ENCODE peak calls at places on chromosomes 5 and 9, in nine cellular contexts. One of them, this sample, is unnamed.

GRCh38 chr9:68625559-68625958 is 79.5 kb upstream of the PIP5K1B start:
- DNase-seq in WERI-Rb-1: no peak
- DNase-seq in fibroblast of the conjunctiva: no peak
- DNase-seq in endothelial cell: no peak
- DNase-seq in Calu3: no peak
- DNase-seq in stimulated activated CD4-positive, alpha-beta T cell treated with anti-CD3 and anti-CD28 coated beads, Interleukin-15, amount 100 ng/mL, for 1 hour: no peak
- DNase-seq in T follicular helper cell: no peak
- DNase-seq in nucleus accumbens: no peak
- DNase-seq in bronchial epithelial cell: no peak
- DNase-seq in this sample: no peak

GRCh38 chr9:4128876-4129275 is 171.0 kb downstream of the GLIS3 start:
- DNase-seq in WERI-Rb-1: no peak
- DNase-seq in fibroblast of the conjunctiva: no peak
- DNase-seq in endothelial cell: no peak
- DNase-seq in Calu3: no peak
- DNase-seq in stimulated activated CD4-positive, alpha-beta T cell treated with anti-CD3 and anti-CD28 coated beads, Interleukin-15, amount 100 ng/mL, for 1 hour: no peak
- DNase-seq in T follicular helper cell: no peak
- DNase-seq in nucleus accumbens: no peak
- DNase-seq in bronchial epithelial cell: no peak
- DNase-seq in this sample: no peak

GRCh38 chr5:133289686-133290367 is 238.0 kb downstream of the HSPA4 start:
- DNase-seq in WERI-Rb-1: no peak
- DNase-seq in fibroblast of the conjunctiva: no peak
- DNase-seq in endothelial cell: no peak
- DNase-seq in Calu3: no peak
- DNase-seq in stimulated activated CD4-positive, alpha-beta T cell treated with anti-CD3 and anti-CD28 coated beads, Interleukin-15, amount 100 ng/mL, for 1 hour: no peak
- DNase-seq in T follicular helper cell: no peak
- DNase-seq in nucleus accumbens: no peak
- DNase-seq in bronchial epithelial cell: peak; percentile 82
- DNase-seq in this sample: no peak

GRCh38 chr9:110047955-110048472 is 159.9 kb downstream of the C9orf152 start:
- DNase-seq in WERI-Rb-1: peak; percentile 55
- DNase-seq in fibroblast of the conjunctiva: no peak
- DNase-seq in endothelial cell: peak; percentile 43
- DNase-seq in Calu3: no peak
- DNase-seq in stimulated activated CD4-positive, alpha-beta T cell treated with anti-CD3 and anti-CD28 coated beads, Interleukin-15, amount 100 ng/mL, for 1 hour: peak; percentile 2
- DNase-seq in T follicular helper cell: no peak
- DNase-seq in nucleus accumbens: no peak
- DNase-seq in bronchial epithelial cell: no peak
- DNase-seq in this sample: no peak

GRCh38 chr9:124369236-124369797 is 45.9 kb downstream of the PSMB7 start:
- DNase-seq in WERI-Rb-1: no peak
- DNase-seq in fibroblast of the conjunctiva: no peak
- DNase-seq in endothelial cell: no peak
- DNase-seq in Calu3: no peak
- DNase-seq in stimulated activated CD4-positive, alpha-beta T cell treated with anti-CD3 and anti-CD28 coated beads, Interleukin-15, amount 100 ng/mL, for 1 hour: no peak
- DNase-seq in T follicular helper cell: no peak
- DNase-seq in nucleus accumbens: no peak
- DNase-seq in bronchial epithelial cell: no peak
- DNase-seq in this sample: no peak

GRCh38 chr9:122218070-122218884 is 10.5 kb downstream of the LHX6 start:
- DNase-seq in WERI-Rb-1: no peak
- DNase-seq in fibroblast of the conjunctiva: no peak
- DNase-seq in endothelial cell: no peak
- DNase-seq in Calu3: no peak
- DNase-seq in stimulated activated CD4-positive, alpha-beta T cell treated with anti-CD3 and anti-CD28 coated beads, Interleukin-15, amount 100 ng/mL, for 1 hour: no peak
- DNase-seq in T follicular helper cell: no peak
- DNase-seq in nucleus accumbens: no peak
- DNase-seq in bronchial epithelial cell: peak; percentile 19
- DNase-seq in this sample: peak; percentile 46

GRCh38 chr5:144125163-144125726 is 45.2 kb downstream of the YIPF5 start:
- DNase-seq in WERI-Rb-1: no peak
- DNase-seq in fibroblast of the conjunctiva: no peak
- DNase-seq in endothelial cell: no peak
- DNase-seq in Calu3: no peak
- DNase-seq in stimulated activated CD4-positive, alpha-beta T cell treated with anti-CD3 and anti-CD28 coated beads, Interleukin-15, amount 100 ng/mL, for 1 hour: no peak
- DNase-seq in T follicular helper cell: no peak
- DNase-seq in nucleus accumbens: no peak
- DNase-seq in bronchial epithelial cell: peak; percentile 32
- DNase-seq in this sample: no peak

GRCh38 chr9:132638240-132638639 is 31.5 kb downstream of the DDX31 start:
- DNase-seq in WERI-Rb-1: no peak
- DNase-seq in fibroblast of the conjunctiva: no peak
- DNase-seq in endothelial cell: no peak
- DNase-seq in Calu3: no peak
- DNase-seq in stimulated activated CD4-positive, alpha-beta T cell treated with anti-CD3 and anti-CD28 coated beads, Interleukin-15, amount 100 ng/mL, for 1 hour: no peak
- DNase-seq in T follicular helper cell: no peak
- DNase-seq in nucleus accumbens: no peak
- DNase-seq in bronchial epithelial cell: peak; percentile 64
- DNase-seq in this sample: no peak

GRCh38 chr9:110769667-110770066 is 101.1 kb downstream of the MUSK start:
- DNase-seq in WERI-Rb-1: no peak
- DNase-seq in fibroblast of the conjunctiva: no peak
- DNase-seq in endothelial cell: no peak
- DNase-seq in Calu3: no peak
- DNase-seq in stimulated activated CD4-positive, alpha-beta T cell treated with anti-CD3 and anti-CD28 coated beads, Interleukin-15, amount 100 ng/mL, for 1 hour: no peak
- DNase-seq in T follicular helper cell: no peak
- DNase-seq in nucleus accumbens: no peak
- DNase-seq in bronchial epithelial cell: no peak
- DNase-seq in this sample: no peak

GRCh38 chr5:149938272-149938671 is 6.3 kb downstream of the PDE6A start:
- DNase-seq in WERI-Rb-1: no peak
- DNase-seq in fibroblast of the conjunctiva: no peak
- DNase-seq in endothelial cell: no peak
- DNase-seq in Calu3: peak; percentile 90
- DNase-seq in stimulated activated CD4-positive, alpha-beta T cell treated with anti-CD3 and anti-CD28 coated beads, Interleukin-15, amount 100 ng/mL, for 1 hour: no peak
- DNase-seq in T follicular helper cell: no peak
- DNase-seq in nucleus accumbens: no peak
- DNase-seq in bronchial epithelial cell: peak; percentile 82
- DNase-seq in this sample: no peak

GRCh38 chr9:959105-959504 is 17.4 kb upstream of the DMRT3 start:
- DNase-seq in WERI-Rb-1: no peak
- DNase-seq in fibroblast of the conjunctiva: no peak
- DNase-seq in endothelial cell: no peak
- DNase-seq in Calu3: no peak
- DNase-seq in stimulated activated CD4-positive, alpha-beta T cell treated with anti-CD3 and anti-CD28 coated beads, Interleukin-15, amount 100 ng/mL, for 1 hour: no peak
- DNase-seq in T follicular helper cell: no peak
- DNase-seq in nucleus accumbens: no peak
- DNase-seq in bronchial epithelial cell: no peak
- DNase-seq in this sample: no peak

GRCh38 chr5:144504929-144505578 is 334.4 kb downstream of the KCTD16 start:
- DNase-seq in WERI-Rb-1: no peak
- DNase-seq in fibroblast of the conjunctiva: no peak
- DNase-seq in endothelial cell: no peak
- DNase-seq in Calu3: no peak
- DNase-seq in stimulated activated CD4-positive, alpha-beta T cell treated with anti-CD3 and anti-CD28 coated beads, Interleukin-15, amount 100 ng/mL, for 1 hour: no peak
- DNase-seq in T follicular helper cell: no peak
- DNase-seq in nucleus accumbens: no peak
- DNase-seq in bronchial epithelial cell: peak; percentile 63
- DNase-seq in this sample: no peak

GRCh38 chr9:134371731-134372130 is 45.5 kb downstream of the RXRA start:
- DNase-seq in WERI-Rb-1: no peak
- DNase-seq in fibroblast of the conjunctiva: no peak
- DNase-seq in endothelial cell: no peak
- DNase-seq in Calu3: no peak
- DNase-seq in stimulated activated CD4-positive, alpha-beta T cell treated with anti-CD3 and anti-CD28 coated beads, Interleukin-15, amount 100 ng/mL, for 1 hour: no peak
- DNase-seq in T follicular helper cell: no peak
- DNase-seq in nucleus accumbens: no peak
- DNase-seq in bronchial epithelial cell: peak; percentile 91
- DNase-seq in this sample: no peak

GRCh38 chr5:40594811-40595210 is 84.9 kb upstream of the PTGER4 start:
- DNase-seq in WERI-Rb-1: no peak
- DNase-seq in fibroblast of the conjunctiva: peak; percentile 24
- DNase-seq in endothelial cell: no peak
- DNase-seq in Calu3: no peak
- DNase-seq in stimulated activated CD4-positive, alpha-beta T cell treated with anti-CD3 and anti-CD28 coated beads, Interleukin-15, amount 100 ng/mL, for 1 hour: no peak
- DNase-seq in T follicular helper cell: no peak
- DNase-seq in nucleus accumbens: no peak
- DNase-seq in bronchial epithelial cell: peak; percentile 13
- DNase-seq in this sample: no peak

GRCh38 chr5:164184158-164184557 is 678.7 kb downstream of the MAT2B start:
- DNase-seq in WERI-Rb-1: no peak
- DNase-seq in fibroblast of the conjunctiva: no peak
- DNase-seq in endothelial cell: no peak
- DNase-seq in Calu3: no peak
- DNase-seq in stimulated activated CD4-positive, alpha-beta T cell treated with anti-CD3 and anti-CD28 coated beads, Interleukin-15, amount 100 ng/mL, for 1 hour: no peak
- DNase-seq in T follicular helper cell: no peak
- DNase-seq in nucleus accumbens: no peak
- DNase-seq in bronchial epithelial cell: no peak
- DNase-seq in this sample: no peak

GRCh38 chr5:130836729-130837660 is 328.1 kb downstream of the HINT1 start:
- DNase-seq in WERI-Rb-1: no peak
- DNase-seq in fibroblast of the conjunctiva: no peak
- DNase-seq in endothelial cell: no peak
- DNase-seq in Calu3: no peak
- DNase-seq in stimulated activated CD4-positive, alpha-beta T cell treated with anti-CD3 and anti-CD28 coated beads, Interleukin-15, amount 100 ng/mL, for 1 hour: no peak
- DNase-seq in T follicular helper cell: no peak
- DNase-seq in nucleus accumbens: no peak
- DNase-seq in bronchial epithelial cell: peak; percentile 74
- DNase-seq in this sample: no peak

GRCh38 chr9:132878695-132879064 is at the start of gene SPACA9:
- DNase-seq in WERI-Rb-1: peak; percentile 73
- DNase-seq in fibroblast of the conjunctiva: peak; percentile 46
- DNase-seq in endothelial cell: peak; percentile 61
- DNase-seq in Calu3: peak; percentile 57
- DNase-seq in stimulated activated CD4-positive, alpha-beta T cell treated with anti-CD3 and anti-CD28 coated beads, Interleukin-15, amount 100 ng/mL, for 1 hour: no peak
- DNase-seq in T follicular helper cell: no peak
- DNase-seq in nucleus accumbens: peak; percentile 27
- DNase-seq in bronchial epithelial cell: no peak
- DNase-seq in this sample: no peak

GRCh38 chr9:89350988-89351557 is 32.8 kb downstream of the SECISBP2 start:
- DNase-seq in WERI-Rb-1: no peak
- DNase-seq in fibroblast of the conjunctiva: no peak
- DNase-seq in endothelial cell: no peak
- DNase-seq in Calu3: no peak
- DNase-seq in stimulated activated CD4-positive, alpha-beta T cell treated with anti-CD3 and anti-CD28 coated beads, Interleukin-15, amount 100 ng/mL, for 1 hour: no peak
- DNase-seq in T follicular helper cell: no peak
- DNase-seq in nucleus accumbens: no peak
- DNase-seq in bronchial epithelial cell: no peak
- DNase-seq in this sample: no peak

GRCh38 chr9:111258209-111258877 is 71.7 kb downstream of the OR2K2 start:
- DNase-seq in WERI-Rb-1: no peak
- DNase-seq in fibroblast of the conjunctiva: no peak
- DNase-seq in endothelial cell: no peak
- DNase-seq in Calu3: no peak
- DNase-seq in stimulated activated CD4-positive, alpha-beta T cell treated with anti-CD3 and anti-CD28 coated beads, Interleukin-15, amount 100 ng/mL, for 1 hour: no peak
- DNase-seq in T follicular helper cell: no peak
- DNase-seq in nucleus accumbens: no peak
- DNase-seq in bronchial epithelial cell: no peak
- DNase-seq in this sample: no peak

GRCh38 chr9:75083188-75083976 is 4.6 kb downstream of the NMRK1 start:
- DNase-seq in WERI-Rb-1: no peak
- DNase-seq in fibroblast of the conjunctiva: no peak
- DNase-seq in endothelial cell: no peak
- DNase-seq in Calu3: peak; percentile 31
- DNase-seq in stimulated activated CD4-positive, alpha-beta T cell treated with anti-CD3 and anti-CD28 coated beads, Interleukin-15, amount 100 ng/mL, for 1 hour: no peak
- DNase-seq in T follicular helper cell: no peak
- DNase-seq in nucleus accumbens: no peak
- DNase-seq in bronchial epithelial cell: peak; percentile 82
- DNase-seq in this sample: peak; percentile 76

GRCh38 chr9:87184956-87185642 is 237.8 kb upstream of the GAS1 start:
- DNase-seq in WERI-Rb-1: no peak
- DNase-seq in fibroblast of the conjunctiva: no peak
- DNase-seq in endothelial cell: no peak
- DNase-seq in Calu3: no peak
- DNase-seq in stimulated activated CD4-positive, alpha-beta T cell treated with anti-CD3 and anti-CD28 coated beads, Interleukin-15, amount 100 ng/mL, for 1 hour: no peak
- DNase-seq in T follicular helper cell: no peak
- DNase-seq in nucleus accumbens: no peak
- DNase-seq in bronchial epithelial cell: no peak
- DNase-seq in this sample: no peak

GRCh38 chr5:38666668-38667498 is 110.4 kb upstream of the LIFR start:
- DNase-seq in WERI-Rb-1: peak; percentile 63
- DNase-seq in fibroblast of the conjunctiva: peak; percentile 56
- DNase-seq in endothelial cell: peak; percentile 46
- DNase-seq in Calu3: peak; percentile 52
- DNase-seq in stimulated activated CD4-positive, alpha-beta T cell treated with anti-CD3 and anti-CD28 coated beads, Interleukin-15, amount 100 ng/mL, for 1 hour: no peak
- DNase-seq in T follicular helper cell: no peak
- DNase-seq in nucleus accumbens: no peak
- DNase-seq in bronchial epithelial cell: peak; percentile 21
- DNase-seq in this sample: no peak

GRCh38 chr5:36359267-36359666 is 57.6 kb upstream of the RANBP3L start:
- DNase-seq in WERI-Rb-1: no peak
- DNase-seq in fibroblast of the conjunctiva: no peak
- DNase-seq in endothelial cell: no peak
- DNase-seq in Calu3: no peak
- DNase-seq in stimulated activated CD4-positive, alpha-beta T cell treated with anti-CD3 and anti-CD28 coated beads, Interleukin-15, amount 100 ng/mL, for 1 hour: no peak
- DNase-seq in T follicular helper cell: no peak
- DNase-seq in nucleus accumbens: no peak
- DNase-seq in bronchial epithelial cell: no peak
- DNase-seq in this sample: no peak

GRCh38 chr5:38621840-38622513 is 65.5 kb upstream of the LIFR start:
- DNase-seq in WERI-Rb-1: no peak
- DNase-seq in fibroblast of the conjunctiva: no peak
- DNase-seq in endothelial cell: no peak
- DNase-seq in Calu3: no peak
- DNase-seq in stimulated activated CD4-positive, alpha-beta T cell treated with anti-CD3 and anti-CD28 coated beads, Interleukin-15, amount 100 ng/mL, for 1 hour: no peak
- DNase-seq in T follicular helper cell: no peak
- DNase-seq in nucleus accumbens: no peak
- DNase-seq in bronchial epithelial cell: no peak
- DNase-seq in this sample: no peak

GRCh38 chr5:87069974-87070608 is 197.6 kb upstream of the RASA1 start:
- DNase-seq in WERI-Rb-1: peak; percentile 9
- DNase-seq in fibroblast of the conjunctiva: peak; percentile 51
- DNase-seq in endothelial cell: peak; percentile 18
- DNase-seq in Calu3: peak; percentile 74
- DNase-seq in stimulated activated CD4-positive, alpha-beta T cell treated with anti-CD3 and anti-CD28 coated beads, Interleukin-15, amount 100 ng/mL, for 1 hour: no peak
- DNase-seq in T follicular helper cell: no peak
- DNase-seq in nucleus accumbens: no peak
- DNase-seq in bronchial epithelial cell: peak; percentile 63
- DNase-seq in this sample: peak; percentile 43

GRCh38 chr9:5635390-5635789 is 6.5 kb downstream of the RIC1 start:
- DNase-seq in WERI-Rb-1: no peak
- DNase-seq in fibroblast of the conjunctiva: no peak
- DNase-seq in endothelial cell: no peak
- DNase-seq in Calu3: no peak
- DNase-seq in stimulated activated CD4-positive, alpha-beta T cell treated with anti-CD3 and anti-CD28 coated beads, Interleukin-15, amount 100 ng/mL, for 1 hour: no peak
- DNase-seq in T follicular helper cell: no peak
- DNase-seq in nucleus accumbens: no peak
- DNase-seq in bronchial epithelial cell: no peak
- DNase-seq in this sample: no peak

GRCh38 chr5:177071671-177072385 is 14.9 kb upstream of the FGFR4 start:
- DNase-seq in WERI-Rb-1: peak; percentile 74
- DNase-seq in fibroblast of the conjunctiva: peak; percentile 76
- DNase-seq in endothelial cell: peak; percentile 83
- DNase-seq in Calu3: peak; percentile 87
- DNase-seq in stimulated activated CD4-positive, alpha-beta T cell treated with anti-CD3 and anti-CD28 coated beads, Interleukin-15, amount 100 ng/mL, for 1 hour: peak; percentile 25
- DNase-seq in T follicular helper cell: peak; percentile 59
- DNase-seq in nucleus accumbens: no peak
- DNase-seq in bronchial epithelial cell: peak; percentile 74
- DNase-seq in this sample: peak; percentile 76

GRCh38 chr5:53010819-53011218 is 21.7 kb downstream of the ITGA2 start:
- DNase-seq in WERI-Rb-1: no peak
- DNase-seq in fibroblast of the conjunctiva: no peak
- DNase-seq in endothelial cell: no peak
- DNase-seq in Calu3: no peak
- DNase-seq in stimulated activated CD4-positive, alpha-beta T cell treated with anti-CD3 and anti-CD28 coated beads, Interleukin-15, amount 100 ng/mL, for 1 hour: no peak
- DNase-seq in T follicular helper cell: no peak
- DNase-seq in nucleus accumbens: no peak
- DNase-seq in bronchial epithelial cell: no peak
- DNase-seq in this sample: no peak